ENCODE peak calls at places on chromosomes 6 and 20, in six cellular contexts. W is lower leg skin, K is endothelial cell, N is ureter, B is AG10803, G is T-cell. H is an unnamed sample.
A peak's percentile ranks its signal among the peaks of the same experiment; 100 is the strongest.

GRCh38 chr20:15257071-15257470 is 919.7 kb upstream of the FLRT3 start:
- DNase-seq in N (no peak), G (no peak), K (no peak), W (no peak), B (no peak), H (no peak)

GRCh38 chr20:62063981-62064787 is 1.5 kb downstream of the TAF4 start:
- DNase-seq in B (no peak), N (no peak), G (no peak), K (peak; percentile 31), W (no peak), H (peak; percentile 22)

GRCh38 chr20:2696646-2697045 is 4.1 kb downstream of the EBF4 start:
- DNase-seq in N (no peak), B (no peak), G (no peak), W (no peak), K (no peak), H (no peak)

GRCh38 chr6:148175511-148176188 is 167.0 kb upstream of the SASH1 start:
- DNase-seq in W (no peak), G (no peak), N (no peak), B (peak; percentile 53), K (no peak), H (no peak)

GRCh38 chr20:17662333-17663039 is 19.6 kb downstream of the RRBP1 start:
- DNase-seq in W (peak; percentile 76), K (no peak), B (peak; percentile 95), G (no peak), N (no peak), H (peak; percentile 88)

GRCh38 chr20:33443006-33443511 is 504 bp downstream of the SNTA1 start:
- DNase-seq in N (no peak), W (no peak), G (no peak), K (peak; percentile 27), B (no peak), H (no peak)

GRCh38 chr6:150579611-150580010 is 20.1 kb upstream of the PLEKHG1 start:
- DNase-seq in B (no peak), N (no peak), G (no peak), K (no peak), W (no peak), H (no peak)

GRCh38 chr6:4610256-4610655 is 165.9 kb upstream of the CDYL start:
- DNase-seq in G (no peak), B (peak; percentile 95), K (no peak), W (peak; percentile 73), N (no peak), H (peak; percentile 84)